ENCODE peak calls at places on chromosomes 7 and 10, in five cellular contexts. M, N, J, I and K are unnamed samples.

GRCh38 chr10:62492012-62492869 is 118.1 kb downstream of the ZNF365 start:
- DNase-seq in M (no peak), N (peak), J (peak), I (no peak), K (no peak)

GRCh38 chr7:46990761-46991160 is 591.1 kb downstream of the TNS3 start:
- DNase-seq in M (no peak), N (no peak), J (no peak), I (no peak), K (no peak)

GRCh38 chr10:100130786-100131185 is 49.1 kb upstream of the CPN1 start:
- DNase-seq in M (no peak), N (no peak), J (no peak), I (no peak), K (no peak)

GRCh38 chr7:29488977-29489376 is 74.7 kb upstream of the PRR15 start:
- DNase-seq in M (no peak), N (peak), J (no peak), I (no peak), K (no peak)

GRCh38 chr7:138001529-138002095 is at the start of gene CREB3L2:
- DNase-seq in M (peak), N (peak), J (no peak), I (peak), K (peak)

GRCh38 chr10:96452494-96452893 is 61.2 kb downstream of the TLL2 start:
- DNase-seq in M (no peak), N (no peak), J (no peak), I (no peak), K (no peak)

GRCh38 chr10:79483948-79484347 is 28.4 kb upstream of the EIF5AL1 start:
- DNase-seq in M (no peak), N (no peak), J (no peak), I (no peak), K (peak)

GRCh38 chr7:1668932-1669485 is 1.1 kb upstream of the ELFN1 start:
- DNase-seq in M (no peak), N (no peak), J (no peak), I (no peak), K (peak)

GRCh38 chr10:48574817-48575380 is 30.0 kb downstream of the ARHGAP22 start:
- DNase-seq in M (no peak), N (no peak), J (no peak), I (no peak), K (no peak)

GRCh38 chr10:79196470-79197461 is 128.0 kb downstream of the ZMIZ1 start:
- DNase-seq in M (peak), N (peak), J (no peak), I (no peak), K (peak)

GRCh38 chr7:124480074-124480820 is 285.3 kb downstream of the GPR37 start:
- DNase-seq in M (no peak), N (no peak), J (no peak), I (no peak), K (no peak)

GRCh38 chr10:29666201-29666600 is 31.4 kb upstream of the SVIL start:
- DNase-seq in M (no peak), N (no peak), J (no peak), I (no peak), K (no peak)

GRCh38 chr7:38105874-38106483 is 72.1 kb upstream of the STARD3NL start:
- DNase-seq in M (peak), N (peak), J (no peak), I (no peak), K (peak)

GRCh38 chr7:123557016-123557630 is 495 bp downstream of the NDUFA5 start:
- DNase-seq in M (no peak), N (no peak), J (no peak), I (no peak), K (no peak)

GRCh38 chr10:132631348-132631735 is 93.8 kb downstream of the INPP5A start:
- DNase-seq in M (no peak), N (no peak), J (no peak), I (no peak), K (no peak)

GRCh38 chr7:151925446-151926335 is 30.6 kb upstream of the GALNTL5 start:
- DNase-seq in M (peak), N (no peak), J (no peak), I (no peak), K (peak)

GRCh38 chr10:19250542-19250941 is 201.9 kb downstream of the MALRD1 start:
- DNase-seq in M (no peak), N (no peak), J (no peak), I (no peak), K (no peak)

GRCh38 chr7:30893357-30893756 is 18.3 kb upstream of the AQP1 start:
- DNase-seq in M (no peak), N (no peak), J (no peak), I (no peak), K (peak)

GRCh38 chr7:32892521-32893224 is 1.1 kb upstream of the KBTBD2 start:
- DNase-seq in M (peak), N (no peak), J (no peak), I (no peak), K (peak)

GRCh38 chr10:73910401-73910763 is 550 bp upstream of the PLAU start:
- DNase-seq in M (peak), N (peak), J (no peak), I (no peak), K (peak)

GRCh38 chr10:44853148-44853734 is 57.9 kb upstream of the TMEM72 start:
- DNase-seq in M (no peak), N (no peak), J (no peak), I (no peak), K (no peak)

GRCh38 chr7:130276796-130277762 is 10.4 kb downstream of the CPA2 start:
- DNase-seq in M (no peak), N (no peak), J (no peak), I (no peak), K (no peak)

GRCh38 chr10:59470570-59470969 is 108.2 kb upstream of the FAM13C start:
- DNase-seq in M (no peak), N (no peak), J (no peak), I (no peak), K (no peak)

GRCh38 chr7:835491-836401 is 3.5 kb downstream of the SUN1 start:
- DNase-seq in M (no peak), N (no peak), J (no peak), I (no peak), K (no peak)

DNA sequence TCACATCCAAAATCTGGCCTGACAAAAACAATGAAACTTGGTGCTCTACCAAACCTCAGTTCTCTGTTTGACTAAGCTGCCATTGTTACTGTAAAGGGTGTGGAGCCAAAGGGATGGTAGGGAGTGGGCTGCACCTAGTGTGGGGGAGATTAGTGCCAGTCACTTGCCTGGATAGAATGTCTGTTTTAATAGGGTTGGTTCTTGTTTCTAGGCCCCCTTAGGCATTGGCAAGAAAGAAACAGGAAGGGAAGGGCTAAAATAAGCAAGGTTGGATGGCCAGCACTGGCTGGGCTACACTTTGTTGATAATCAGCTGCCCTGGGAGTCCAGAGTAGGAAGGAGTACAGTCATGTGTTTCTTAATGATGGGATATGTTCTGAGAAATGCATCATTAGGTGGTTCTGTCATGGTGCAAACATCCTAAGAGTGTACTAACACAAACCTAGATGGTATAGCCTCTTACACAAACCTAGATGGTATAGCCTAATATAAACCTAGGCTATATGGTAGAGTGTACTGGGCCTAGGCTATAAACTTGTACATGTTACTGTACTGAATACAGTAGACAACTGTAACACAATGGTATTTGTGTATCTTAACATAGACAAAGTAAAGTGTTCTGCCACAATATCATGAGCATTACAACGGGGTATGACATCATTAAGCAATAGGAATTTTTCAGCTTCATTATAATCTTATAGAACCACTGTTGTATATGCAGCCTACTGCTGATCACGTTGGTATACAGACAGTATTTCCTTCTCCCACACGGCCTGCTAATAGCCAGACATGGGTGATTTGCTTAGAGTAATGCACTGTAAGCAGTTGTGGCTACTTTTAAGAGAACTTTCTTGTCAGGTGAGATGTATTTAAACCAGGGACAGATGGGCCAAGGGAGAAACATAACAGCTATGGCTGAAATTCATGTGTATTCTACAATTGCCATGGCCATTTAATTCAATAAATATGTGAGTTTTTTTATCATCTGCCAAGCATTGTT is 15.4 kb downstream of the BBIP1 start:
- DNase-seq in M (no peak), N (no peak), J (no peak), I (no peak), K (no peak)
- TF ChIP-seq JUND in M (no peak), N (no peak), J (no peak), I (no peak), K (no peak)

GRCh38 chr10:17075510-17075909 is 54.1 kb downstream of the CUBN start:
- DNase-seq in M (no peak), N (peak), J (no peak), I (no peak), K (no peak)

GRCh38 chr10:17075975-17076374 is 53.6 kb downstream of the CUBN start:
- DNase-seq in M (no peak), N (no peak), J (no peak), I (no peak), K (no peak)

GRCh38 chr10:17076626-17077025 is 53.0 kb downstream of the CUBN start:
- DNase-seq in M (no peak), N (no peak), J (no peak), I (no peak), K (no peak)

GRCh38 chr10:17077251-17077904 is 52.2 kb downstream of the CUBN start:
- DNase-seq in M (peak), N (no peak), J (no peak), I (no peak), K (no peak)

GRCh38 chr10:17077905-17078289 is 51.7 kb downstream of the CUBN start:
- DNase-seq in M (no peak), N (no peak), J (no peak), I (no peak), K (no peak)
- H3K9ac ChIP-seq in M (no peak), N (no peak), J (no peak), I (no peak), K (no peak)

DNA sequence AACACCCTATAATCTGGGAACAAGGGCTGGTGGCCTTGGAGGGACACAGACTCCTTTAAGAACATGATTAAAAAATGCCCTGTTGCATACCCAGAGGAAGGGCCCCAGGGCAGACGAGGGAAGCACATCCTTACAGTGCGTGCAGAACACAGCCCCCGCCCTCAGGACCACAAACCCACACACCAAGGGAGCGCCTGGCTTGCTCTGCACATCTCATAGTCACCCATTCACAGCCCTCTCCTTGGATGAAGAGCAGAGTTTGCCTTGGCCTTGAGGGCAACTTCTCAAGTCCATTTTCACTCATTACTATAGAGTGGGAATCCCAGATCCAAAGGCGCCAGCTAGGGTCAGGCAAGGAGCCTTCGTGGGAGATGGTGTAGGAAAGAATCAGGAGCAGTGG is 6.3 kb upstream of the VSIR start:
- DNase-seq in M (no peak), N (no peak), J (no peak), I (no peak), K (no peak)
- TF ChIP-seq CHD2 in M (no peak), N (no peak), J (no peak), I (no peak), K (no peak)

DNA sequence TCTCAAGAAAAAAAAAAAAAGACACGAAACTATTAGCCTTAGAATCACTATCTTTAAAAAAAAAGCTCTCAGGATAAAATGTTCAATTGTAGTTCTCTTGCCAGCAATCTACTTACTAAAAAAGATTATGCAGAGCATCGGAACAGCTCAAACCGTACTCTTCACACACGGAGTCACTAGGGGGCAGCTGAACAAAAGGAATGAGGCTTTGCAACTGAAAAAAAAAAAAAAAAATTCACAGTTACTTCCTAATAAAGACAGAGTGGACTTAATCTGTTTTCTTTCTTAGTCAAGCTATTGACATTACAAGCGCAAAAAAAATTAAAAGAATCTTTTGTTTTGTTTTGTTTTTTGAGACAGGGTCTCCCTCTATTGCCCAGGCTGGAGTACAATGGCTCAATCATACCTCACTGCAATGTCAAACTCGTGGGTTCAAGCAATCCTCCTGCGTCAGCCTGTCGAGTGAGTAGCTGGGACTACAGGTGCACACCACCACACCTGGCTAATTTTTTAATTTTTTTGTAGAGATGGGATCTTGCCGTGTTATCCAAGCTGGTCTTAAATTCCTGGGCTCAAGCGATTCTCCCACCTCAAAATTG is 11.5 kb downstream of the PMS2 start:
- DNase-seq in M (peak), N (peak), J (no peak), I (no peak), K (peak)
- TF ChIP-seq JUND in M (no peak), N (no peak), J (no peak), I (no peak), K (no peak)

GRCh38 chr7:134954197-134955082 is 31.9 kb upstream of the AGBL3 start:
- DNase-seq in M (peak), N (peak), J (peak), I (no peak), K (peak)
- H3K9ac ChIP-seq in M (no peak), N (no peak), J (no peak), I (no peak), K (no peak)

GRCh38 chr7:50272808-50273207 is 31.7 kb upstream of the IKZF1 start:
- DNase-seq in M (no peak), N (no peak), J (no peak), I (no peak), K (no peak)

GRCh38 chr7:50273301-50273700 is 31.2 kb upstream of the IKZF1 start:
- DNase-seq in M (no peak), N (no peak), J (no peak), I (no peak), K (no peak)

GRCh38 chr7:50275430-50275829 is 29.1 kb upstream of the IKZF1 start:
- DNase-seq in M (no peak), N (no peak), J (no peak), I (no peak), K (no peak)

GRCh38 chr7:50274361-50274760 is 30.2 kb upstream of the IKZF1 start:
- DNase-seq in M (no peak), N (no peak), J (no peak), I (no peak), K (no peak)

DNA sequence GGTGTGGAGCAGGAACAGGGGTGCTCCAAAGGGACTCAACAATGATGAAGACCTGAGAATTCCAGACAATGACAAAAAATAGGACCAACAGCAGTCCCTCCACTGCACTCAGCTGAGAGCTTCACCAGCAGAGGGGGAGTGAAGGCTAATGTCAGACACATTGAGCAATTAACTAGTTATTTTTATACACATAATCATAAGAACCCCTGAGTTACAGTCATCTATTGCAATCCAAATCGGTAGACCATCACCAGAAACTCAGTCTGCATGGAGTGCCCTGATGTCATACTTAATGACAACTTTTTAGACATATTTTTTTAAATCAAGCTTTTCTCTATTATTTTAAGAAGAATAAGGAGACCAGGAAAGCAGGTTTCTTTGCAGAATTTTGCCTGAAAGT is 30.6 kb upstream of the IKZF1 start:
- DNase-seq in M (no peak), N (no peak), J (no peak), I (no peak), K (no peak)
- TF ChIP-seq CHD2 in M (no peak), N (no peak), J (no peak), I (no peak), K (no peak)

GRCh38 chr7:140033779-140034363 is 28.9 kb downstream of the PARP12 start:
- DNase-seq in M (no peak), N (no peak), J (no peak), I (no peak), K (no peak)

GRCh38 chr7:140036224-140036651 is 26.5 kb downstream of the PARP12 start:
- DNase-seq in M (no peak), N (no peak), J (peak), I (no peak), K (peak)

GRCh38 chr7:140031364-140031763 is 31.4 kb downstream of the PARP12 start:
- DNase-seq in M (no peak), N (no peak), J (no peak), I (no peak), K (peak)

GRCh38 chr7:140035400-140036223 is 27.1 kb downstream of the PARP12 start:
- DNase-seq in M (no peak), N (no peak), J (no peak), I (no peak), K (no peak)

GRCh38 chr7:140033036-140033435 is 29.7 kb downstream of the PARP12 start:
- DNase-seq in M (no peak), N (no peak), J (no peak), I (no peak), K (no peak)
- TF ChIP-seq JUND in M (no peak), N (no peak), J (no peak), I (no peak), K (peak)

GRCh38 chr7:121513105-121513504 is 117.0 kb upstream of the FAM3C start:
- DNase-seq in M (no peak), N (no peak), J (no peak), I (no peak), K (no peak)
- H3K9ac ChIP-seq in M (no peak), N (no peak), J (no peak), I (no peak), K (no peak)

GRCh38 chr7:28096713-28097112 is 83.9 kb downstream of the JAZF1 start:
- DNase-seq in M (peak), N (peak), J (peak), I (no peak), K (peak)
- TF ChIP-seq CHD2 in M (no peak), N (no peak), J (no peak), I (no peak), K (peak)

DNA sequence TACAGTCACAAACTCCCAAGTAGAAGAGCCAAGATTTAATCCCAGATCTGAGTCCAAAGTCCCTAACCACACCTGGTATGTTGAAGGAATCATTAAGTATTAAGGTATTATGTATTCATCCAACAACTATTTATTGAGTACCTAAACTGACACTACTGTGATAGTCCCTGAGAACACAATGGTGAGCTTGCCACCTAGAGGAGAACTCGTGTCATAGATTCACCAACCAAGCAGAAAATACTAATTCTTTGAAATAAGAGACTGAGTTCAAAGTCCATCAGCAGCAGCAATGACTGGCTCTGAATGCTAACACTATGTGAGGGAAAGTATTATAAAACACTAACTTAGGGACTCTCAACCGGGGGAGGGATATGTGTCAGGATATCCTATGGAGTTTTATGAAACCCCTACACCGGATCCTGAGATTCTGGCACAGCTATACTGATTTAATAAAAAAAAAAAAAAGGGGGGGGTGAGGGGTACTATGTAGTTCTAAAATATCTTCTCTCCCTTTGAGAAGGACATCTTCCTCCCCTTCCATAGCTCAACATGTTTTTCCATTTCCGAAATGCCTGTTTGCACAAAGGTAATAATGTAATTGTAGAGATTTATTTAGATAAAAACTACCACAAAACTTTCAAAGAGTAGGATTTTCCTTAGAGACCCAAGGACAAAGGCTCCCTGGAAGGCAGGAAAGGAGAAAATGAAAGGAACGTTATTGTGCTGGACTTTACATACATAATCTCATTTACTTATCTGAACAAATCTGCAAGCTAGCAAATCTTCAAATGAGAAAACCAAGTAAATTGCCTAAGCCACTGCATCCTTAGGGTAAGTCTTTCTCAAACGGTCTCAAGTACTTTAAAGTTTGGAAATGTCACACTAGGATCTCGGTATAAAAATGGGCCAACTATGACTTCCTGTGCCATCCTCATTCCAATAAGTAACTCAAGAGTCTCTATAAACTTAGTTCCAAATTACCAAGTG is 1.5 kb downstream of the NCOA4 start:
- DNase-seq in M (no peak), N (peak), J (no peak), I (no peak), K (peak)
- TF ChIP-seq JUND in M (no peak), N (no peak), J (no peak), I (no peak), K (no peak)